ENCODE peak calls at places on chromosomes 16 and 17, in five cellular contexts. B, A, Q, G and D are unnamed samples.

GRCh38 chr16:67804853-67805542 is 1.4 kb downstream of the RANBP10 start:
- DNase-seq in B (no peak), A (no peak), Q (no peak), G (peak), D (no peak)

GRCh38 chr16:72234372-72234771 is 62.4 kb upstream of the PMFBP1 start:
- DNase-seq in B (no peak), A (no peak), Q (no peak), G (no peak), D (no peak)

GRCh38 chr17:14359251-14359939 is 58.5 kb downstream of the HS3ST3B1 start:
- DNase-seq in B (no peak), A (peak), Q (no peak), G (peak), D (no peak)

GRCh38 chr17:80345841-80346497 is 69.0 kb upstream of the ENDOV start:
- DNase-seq in B (no peak), A (no peak), Q (no peak), G (no peak), D (no peak)

GRCh38 chr16:23256440-23256839 is 45.7 kb upstream of the SCNN1B start:
- DNase-seq in B (no peak), A (no peak), Q (no peak), G (no peak), D (no peak)

GRCh38 chr16:12494716-12495115 is 309.0 kb downstream of the CPPED1 start:
- DNase-seq in B (no peak), A (no peak), Q (no peak), G (no peak), D (no peak)

GRCh38 chr16:11094075-11094593 is 149.8 kb downstream of the CLEC16A start:
- DNase-seq in B (no peak), A (peak), Q (no peak), G (no peak), D (no peak)

GRCh38 chr17:81392909-81393654 is 2.2 kb upstream of the BAHCC1 start:
- DNase-seq in B (no peak), A (no peak), Q (no peak), G (no peak), D (no peak)

GRCh38 chr17:65532491-65532890 is 29.0 kb downstream of the AXIN2 start:
- DNase-seq in B (no peak), A (no peak), Q (no peak), G (no peak), D (no peak)

GRCh38 chr17:4850236-4850635 is 17.1 kb downstream of the MINK1 start:
- DNase-seq in B (no peak), A (no peak), Q (no peak), G (no peak), D (no peak)

GRCh38 chr17:40582328-40582901 is 17.1 kb upstream of the CCR7 start:
- DNase-seq in B (no peak), A (peak), Q (no peak), G (no peak), D (no peak)

GRCh38 chr17:32495347-32496253 is 8.8 kb downstream of the CDK5R1 start:
- DNase-seq in B (no peak), A (no peak), Q (no peak), G (no peak), D (no peak)

GRCh38 chr17:49890077-49890821 is 42.4 kb upstream of the TAC4 start:
- DNase-seq in B (no peak), A (no peak), Q (no peak), G (no peak), D (no peak)

GRCh38 chr17:29084476-29085148 is 41.7 kb downstream of the PIPOX start:
- DNase-seq in B (peak), A (no peak), Q (no peak), G (no peak), D (no peak)
- TF ChIP-seq SUZ12 in B (no peak), A (no peak), Q (no peak), G (no peak), D (no peak)

GRCh38 chr16:83115491-83116232 is 488.9 kb downstream of the CDH13 start:
- DNase-seq in B (no peak), A (no peak), Q (no peak), G (no peak), D (no peak)

GRCh38 chr16:83113317-83113716 is 486.5 kb downstream of the CDH13 start:
- DNase-seq in B (peak), A (no peak), Q (no peak), G (peak), D (no peak)

GRCh38 chr16:83116274-83116892 is 489.6 kb downstream of the CDH13 start:
- DNase-seq in B (no peak), A (no peak), Q (no peak), G (no peak), D (no peak)

GRCh38 chr16:83110221-83110768 is 483.5 kb downstream of the CDH13 start:
- DNase-seq in B (no peak), A (no peak), Q (no peak), G (no peak), D (no peak)

GRCh38 chr16:83113811-83114210 is 487.0 kb downstream of the CDH13 start:
- DNase-seq in B (no peak), A (no peak), Q (no peak), G (no peak), D (no peak)
- TF ChIP-seq SUZ12 in B (no peak), A (no peak), Q (no peak), G (no peak), D (no peak)

GRCh38 chr16:86874141-86874540 is 295.8 kb downstream of the FOXL1 start:
- DNase-seq in B (peak), A (no peak), Q (peak), G (no peak), D (no peak)
- TF ChIP-seq SUZ12 in B (no peak), A (no peak), Q (no peak), G (no peak), D (no peak)

GRCh38 chr16:534089-534635 is 6.7 kb downstream of the CAPN15 start:
- DNase-seq in B (no peak), A (no peak), Q (no peak), G (no peak), D (no peak)
- TF ChIP-seq SUZ12 in B (no peak), A (no peak), Q (no peak), G (no peak), D (no peak)

GRCh38 chr16:682493-683395 is 1.4 kb downstream of the JMJD8 start:
- DNase-seq in B (no peak), A (no peak), Q (no peak), G (no peak), D (no peak)

GRCh38 chr16:679808-680624 is at the start of gene STUB1:
- DNase-seq in B (peak), A (no peak), Q (peak), G (peak), D (peak)

GRCh38 chr16:681746-682427 is 1.7 kb downstream of the STUB1 start:
- DNase-seq in B (no peak), A (no peak), Q (no peak), G (no peak), D (no peak)

GRCh38 chr16:680625-680945 is 375 bp downstream of the STUB1 start:
- DNase-seq in B (no peak), A (no peak), Q (no peak), G (no peak), D (no peak)

GRCh38 chr16:680967-681745 is 946 bp downstream of the STUB1 start:
- DNase-seq in B (no peak), A (no peak), Q (no peak), G (peak), D (no peak)
- TF ChIP-seq SUZ12 in B (no peak), A (no peak), Q (no peak), G (no peak), D (no peak)

GRCh38 chr17:45702666-45703266 is 81.4 kb upstream of the CRHR1 start:
- DNase-seq in B (peak), A (no peak), Q (no peak), G (no peak), D (no peak)
- TF ChIP-seq SUZ12 in B (no peak), A (no peak), Q (no peak), G (no peak), D (no peak)

GRCh38 chr16:27717726-27718125 is 167.8 kb downstream of the KATNIP start:
- DNase-seq in B (no peak), A (no peak), Q (no peak), G (no peak), D (no peak)
- TF ChIP-seq SUZ12 in B (no peak), A (no peak), Q (no peak), G (no peak), D (no peak)